ENCODE peak calls at places on chromosomes 3 and 15, in six cellular contexts. X is stomach, W is progenitor cell of endocrine pancreas, E is activated B cell treated with CpG ODN at 0.5 μM for 24 hours, M is heart left ventricle, G is bronchial epithelial cell. R is an unnamed sample.

GRCh38 chr3:130658666-130659065 is 88.0 kb downstream of the PIK3R4 start:
- DNase-seq in X (no peak), G (peak; percentile 6), W (no peak), E (no peak), M (no peak), R (no peak)

GRCh38 chr15:34049096-34049495 is 10.1 kb upstream of the AVEN start:
- DNase-seq in X (no peak), E (no peak), M (no peak), G (peak; percentile 70), W (no peak), R (no peak)

GRCh38 chr15:39461536-39462140 is 119.2 kb upstream of the THBS1 start:
- DNase-seq in X (no peak), M (peak; percentile 76), W (no peak), G (no peak), E (no peak), R (no peak)

GRCh38 chr3:43178891-43179366 is 73.0 kb upstream of the POMGNT2 start:
- DNase-seq in W (no peak), X (peak; percentile 43), G (peak; percentile 87), M (no peak), E (no peak), R (peak; percentile 87)

GRCh38 chr15:44081223-44082013 is 113.7 kb downstream of the FRMD5 start:
- DNase-seq in M (no peak), E (no peak), X (no peak), W (no peak), G (no peak), R (no peak)

GRCh38 chr15:78749831-78750230 is 61.4 kb downstream of the ADAMTS7 start:
- DNase-seq in M (peak; percentile 56), E (no peak), W (no peak), X (no peak), G (no peak), R (no peak)

GRCh38 chr3:115239717-115240116 is 92.6 kb upstream of the ZBTB20 start:
- DNase-seq in E (no peak), X (no peak), M (no peak), G (peak; percentile 98), W (no peak), R (no peak)

GRCh38 chr3:42014949-42015533 is 53.1 kb upstream of the ULK4 start:
- DNase-seq in E (peak; percentile 35), G (no peak), W (no peak), X (peak; percentile 37), M (peak; percentile 77), R (no peak)

GRCh38 chr3:42717311-42717710 is 14.7 kb upstream of the HHATL start:
- DNase-seq in W (no peak), E (no peak), M (no peak), G (no peak), X (no peak), R (no peak)

GRCh38 chr15:29055876-29056275 is 170.1 kb downstream of the APBA2 start:
- DNase-seq in M (no peak), G (no peak), W (no peak), X (no peak), E (no peak), R (no peak)

GRCh38 chr3:15633766-15634588 is 32.4 kb downstream of the BTD start:
- DNase-seq in G (no peak), X (no peak), M (no peak), W (no peak), E (no peak), R (no peak)

GRCh38 chr15:62807539-62808130 is 234.9 kb upstream of the TPM1 start:
- DNase-seq in G (no peak), E (no peak), X (no peak), W (no peak), M (no peak), R (no peak)

GRCh38 chr3:150469031-150469930 is 61.2 kb downstream of the TSC22D2 start:
- DNase-seq in E (no peak), G (peak; percentile 100), W (no peak), X (no peak), M (no peak), R (no peak)

GRCh38 chr3:52092891-52093290 is 36.5 kb upstream of the DUSP7 start:
- DNase-seq in G (no peak), M (peak; percentile 34), X (no peak), W (no peak), E (no peak), R (peak; percentile 37)

GRCh38 chr3:11558918-11559815 is 84.5 kb downstream of the VGLL4 start:
- DNase-seq in M (peak; percentile 56), X (no peak), W (no peak), E (no peak), G (no peak), R (no peak)

GRCh38 chr3:167030059-167030458 is 350.0 kb downstream of the ZBBX start:
- DNase-seq in M (no peak), E (no peak), W (no peak), G (no peak), X (no peak), R (no peak)

GRCh38 chr15:100159436-100159835 is 182.3 kb downstream of the ADAMTS17 start:
- DNase-seq in X (no peak), M (no peak), G (no peak), W (no peak), E (no peak), R (no peak)

GRCh38 chr3:60431599-60431958 is 819.7 kb downstream of the FHIT start:
- DNase-seq in M (no peak), X (no peak), W (no peak), E (no peak), G (no peak), R (no peak)

GRCh38 chr3:129352650-129353588 is 74.2 kb downstream of the HMCES start:
- DNase-seq in E (no peak), X (no peak), W (no peak), G (peak; percentile 18), M (peak; percentile 49), R (no peak)

GRCh38 chr3:163785693-163786092 is 1292.6 kb downstream of the SI start:
- DNase-seq in W (no peak), X (no peak), M (no peak), E (no peak), G (no peak), R (no peak)

DNA sequence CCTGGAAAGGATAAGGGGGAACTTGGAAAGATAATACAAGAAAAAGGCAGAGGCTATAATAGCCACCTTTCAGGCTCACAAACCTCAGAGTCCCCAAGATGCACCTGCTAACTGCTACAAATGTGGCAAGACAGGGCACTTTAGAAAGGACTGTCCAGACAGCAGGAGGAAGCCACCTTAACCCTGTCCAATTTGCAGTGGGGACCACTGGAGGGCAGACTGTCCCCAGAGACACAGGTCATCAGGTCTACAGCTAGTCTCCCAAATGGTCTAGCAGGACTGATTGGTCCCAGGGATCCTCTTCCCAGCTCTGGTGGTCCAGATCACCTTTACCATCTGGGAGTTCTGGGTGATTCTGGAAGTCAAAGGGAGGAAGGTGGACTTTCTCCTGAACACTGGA is 882.5 kb upstream of the GBE1 start:
- DNase-seq in E (no peak), G (peak; percentile 8), W (no peak), M (no peak), X (no peak), R (no peak)
- TF ChIP-seq CTCF in E (no peak), G (peak; percentile 9), W (peak; percentile 53), M (no peak), X (no peak), R (no peak)

GRCh38 chr3:53198996-53199395 is 38.0 kb downstream of the PRKCD start:
- DNase-seq in M (no peak), G (no peak), W (no peak), E (no peak), X (no peak), R (no peak)

GRCh38 chr3:53198256-53198977 is 37.4 kb downstream of the PRKCD start:
- DNase-seq in G (no peak), E (no peak), M (no peak), W (no peak), X (no peak), R (peak; percentile 27)

GRCh38 chr3:53201190-53201504 is 40.1 kb downstream of the PRKCD start:
- DNase-seq in E (no peak), M (no peak), X (no peak), W (no peak), G (no peak), R (no peak)

GRCh38 chr3:53200501-53201189 is 39.6 kb downstream of the PRKCD start:
- DNase-seq in M (no peak), W (no peak), E (no peak), G (no peak), X (no peak), R (no peak)

GRCh38 chr3:53199834-53200233 is 38.8 kb downstream of the PRKCD start:
- DNase-seq in W (no peak), M (no peak), E (no peak), X (no peak), G (no peak), R (no peak)
- TF ChIP-seq CTCF in W (no peak), M (no peak), E (no peak), X (no peak), G (peak; percentile 29), R (no peak)

GRCh38 chr3:117837391-117837790 is 1127.8 kb downstream of the TUSC7 start:
- DNase-seq in M (no peak), E (no peak), X (no peak), W (no peak), G (no peak), R (no peak)
- TF ChIP-seq CTCF in M (no peak), E (no peak), X (no peak), W (no peak), G (no peak), R (no peak)

DNA sequence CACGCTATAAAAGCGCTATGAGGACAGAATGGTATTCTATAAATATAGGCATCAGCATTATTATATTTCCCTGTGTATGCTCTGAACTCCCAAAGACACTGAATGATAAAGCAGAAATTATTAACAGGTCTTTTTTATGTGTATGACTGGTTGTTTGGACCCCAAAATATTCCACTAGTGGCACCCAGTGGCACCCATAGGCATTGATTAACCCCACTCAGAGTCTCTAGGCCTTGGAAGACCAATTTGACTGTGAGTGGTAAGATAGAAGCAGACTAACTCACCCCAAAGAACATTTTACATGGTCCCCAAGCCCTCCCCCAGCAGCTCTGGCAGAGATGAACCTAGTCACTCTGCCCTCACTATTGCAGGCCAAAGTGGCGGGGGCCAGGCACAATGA is 45.4 kb upstream of the UBE2E1 start:
- DNase-seq in W (no peak), G (no peak), M (no peak), X (no peak), E (no peak), R (no peak)
- TF ChIP-seq CTCF in W (no peak), G (no peak), M (no peak), X (no peak), E (no peak), R (no peak)

GRCh38 chr15:45187578-45187893 is 230 bp downstream of the SHF start:
- DNase-seq in M (no peak), W (no peak), X (no peak), E (no peak), G (no peak), R (no peak)
- TF ChIP-seq CTCF in M (no peak), W (peak; percentile 19), X (no peak), E (no peak), G (no peak), R (no peak)

GRCh38 chr3:177813322-177813721 is 616.0 kb upstream of the TBL1XR1 start:
- DNase-seq in E (no peak), M (no peak), G (no peak), X (peak; percentile 61), W (no peak), R (no peak)
- TF ChIP-seq CTCF in E (no peak), M (no peak), G (no peak), X (no peak), W (no peak), R (no peak)